ENCODE peak calls at places on chromosomes 16 and 17, in five cellular contexts. One of them, this sample, is unnamed.

GRCh38 chr17:77737442-77738265 is 220.8 kb upstream of the TNRC6C start:
- DNase-seq in fibroblast of mammary gland: no peak
- DNase-seq in H7: peak; percentile 52
- DNase-seq in activated CD8-positive, alpha-beta memory T cell treated with anti-CD3 and anti-CD28 coated beads, Interleukin-2, amount 50 U/mL, for 48 hours: peak; percentile 35
- DNase-seq in neural crest cell: no peak
- DNase-seq in this sample: no peak

GRCh38 chr17:73342057-73342522 is 30.3 kb upstream of the CDC42EP4 start:
- DNase-seq in fibroblast of mammary gland: peak; percentile 69
- DNase-seq in H7: peak; percentile 92
- DNase-seq in activated CD8-positive, alpha-beta memory T cell treated with anti-CD3 and anti-CD28 coated beads, Interleukin-2, amount 50 U/mL, for 48 hours: no peak
- DNase-seq in neural crest cell: peak; percentile 41
- DNase-seq in this sample: no peak

GRCh38 chr16:15533386-15533785 is 99.0 kb downstream of the BMERB1 start:
- DNase-seq in fibroblast of mammary gland: no peak
- DNase-seq in H7: peak; percentile 88
- DNase-seq in activated CD8-positive, alpha-beta memory T cell treated with anti-CD3 and anti-CD28 coated beads, Interleukin-2, amount 50 U/mL, for 48 hours: no peak
- DNase-seq in neural crest cell: no peak
- DNase-seq in this sample: no peak

GRCh38 chr16:3364774-3365427 is 9.2 kb downstream of the OR2C1 start:
- DNase-seq in fibroblast of mammary gland: peak; percentile 96
- DNase-seq in H7: peak; percentile 30
- DNase-seq in activated CD8-positive, alpha-beta memory T cell treated with anti-CD3 and anti-CD28 coated beads, Interleukin-2, amount 50 U/mL, for 48 hours: peak; percentile 88
- DNase-seq in neural crest cell: no peak
- DNase-seq in this sample: no peak

GRCh38 chr17:48043171-48043570 is 5.0 kb upstream of the NFE2L1 start:
- DNase-seq in fibroblast of mammary gland: peak; percentile 43
- DNase-seq in H7: no peak
- DNase-seq in activated CD8-positive, alpha-beta memory T cell treated with anti-CD3 and anti-CD28 coated beads, Interleukin-2, amount 50 U/mL, for 48 hours: no peak
- DNase-seq in neural crest cell: no peak
- DNase-seq in this sample: peak; percentile 41

GRCh38 chr17:10135539-10136257 is 62.7 kb downstream of the GAS7 start:
- DNase-seq in fibroblast of mammary gland: peak; percentile 92
- DNase-seq in H7: no peak
- DNase-seq in activated CD8-positive, alpha-beta memory T cell treated with anti-CD3 and anti-CD28 coated beads, Interleukin-2, amount 50 U/mL, for 48 hours: no peak
- DNase-seq in neural crest cell: no peak
- DNase-seq in this sample: no peak

GRCh38 chr17:81858967-81859905 is 1.1 kb downstream of the P4HB start:
- DNase-seq in fibroblast of mammary gland: peak; percentile 30
- DNase-seq in H7: peak; percentile 20
- DNase-seq in activated CD8-positive, alpha-beta memory T cell treated with anti-CD3 and anti-CD28 coated beads, Interleukin-2, amount 50 U/mL, for 48 hours: no peak
- DNase-seq in neural crest cell: no peak
- DNase-seq in this sample: no peak

GRCh38 chr16:73095142-73095791 is 47.3 kb upstream of the ZFHX3 start:
- DNase-seq in fibroblast of mammary gland: no peak
- DNase-seq in H7: no peak
- DNase-seq in activated CD8-positive, alpha-beta memory T cell treated with anti-CD3 and anti-CD28 coated beads, Interleukin-2, amount 50 U/mL, for 48 hours: no peak
- DNase-seq in neural crest cell: no peak
- DNase-seq in this sample: no peak

GRCh38 chr16:22727285-22728166 is 86.4 kb upstream of the HS3ST2 start:
- DNase-seq in fibroblast of mammary gland: no peak
- DNase-seq in H7: no peak
- DNase-seq in activated CD8-positive, alpha-beta memory T cell treated with anti-CD3 and anti-CD28 coated beads, Interleukin-2, amount 50 U/mL, for 48 hours: no peak
- DNase-seq in neural crest cell: no peak
- DNase-seq in this sample: no peak

GRCh38 chr17:15914400-15915165 is 30.3 kb upstream of the ADORA2B start:
- DNase-seq in fibroblast of mammary gland: peak; percentile 74
- DNase-seq in H7: no peak
- DNase-seq in activated CD8-positive, alpha-beta memory T cell treated with anti-CD3 and anti-CD28 coated beads, Interleukin-2, amount 50 U/mL, for 48 hours: no peak
- DNase-seq in neural crest cell: no peak
- DNase-seq in this sample: no peak

GRCh38 chr16:29310852-29311314 is 95.6 kb downstream of the NPIPB11 start:
- DNase-seq in fibroblast of mammary gland: peak; percentile 67
- DNase-seq in H7: no peak
- DNase-seq in activated CD8-positive, alpha-beta memory T cell treated with anti-CD3 and anti-CD28 coated beads, Interleukin-2, amount 50 U/mL, for 48 hours: no peak
- DNase-seq in neural crest cell: no peak
- DNase-seq in this sample: no peak

GRCh38 chr17:81958633-81959342 is 2.2 kb downstream of the NOTUM start:
- DNase-seq in fibroblast of mammary gland: no peak
- DNase-seq in H7: no peak
- DNase-seq in activated CD8-positive, alpha-beta memory T cell treated with anti-CD3 and anti-CD28 coated beads, Interleukin-2, amount 50 U/mL, for 48 hours: no peak
- DNase-seq in neural crest cell: no peak
- DNase-seq in this sample: no peak

GRCh38 chr16:85369741-85370528 is 243.2 kb upstream of the GSE1 start:
- DNase-seq in fibroblast of mammary gland: peak; percentile 32
- DNase-seq in H7: peak; percentile 97
- DNase-seq in activated CD8-positive, alpha-beta memory T cell treated with anti-CD3 and anti-CD28 coated beads, Interleukin-2, amount 50 U/mL, for 48 hours: peak; percentile 86
- DNase-seq in neural crest cell: peak; percentile 76
- DNase-seq in this sample: peak; percentile 21

GRCh38 chr17:13952252-13952721 is 117.0 kb upstream of the COX10 start:
- DNase-seq in fibroblast of mammary gland: peak; percentile 16
- DNase-seq in H7: no peak
- DNase-seq in activated CD8-positive, alpha-beta memory T cell treated with anti-CD3 and anti-CD28 coated beads, Interleukin-2, amount 50 U/mL, for 48 hours: no peak
- DNase-seq in neural crest cell: no peak
- DNase-seq in this sample: no peak

GRCh38 chr16:51317575-51317974 is 166.5 kb upstream of the SALL1 start:
- DNase-seq in fibroblast of mammary gland: no peak
- DNase-seq in H7: no peak
- DNase-seq in activated CD8-positive, alpha-beta memory T cell treated with anti-CD3 and anti-CD28 coated beads, Interleukin-2, amount 50 U/mL, for 48 hours: no peak
- DNase-seq in neural crest cell: no peak
- DNase-seq in this sample: no peak

GRCh38 chr16:19068237-19068815 is 912 bp downstream of the COQ7 start:
- DNase-seq in fibroblast of mammary gland: no peak
- DNase-seq in H7: no peak
- DNase-seq in activated CD8-positive, alpha-beta memory T cell treated with anti-CD3 and anti-CD28 coated beads, Interleukin-2, amount 50 U/mL, for 48 hours: no peak
- DNase-seq in neural crest cell: no peak
- DNase-seq in this sample: no peak

GRCh38 chr16:17335826-17336492 is 134.8 kb downstream of the XYLT1 start:
- DNase-seq in fibroblast of mammary gland: no peak
- DNase-seq in H7: no peak
- DNase-seq in activated CD8-positive, alpha-beta memory T cell treated with anti-CD3 and anti-CD28 coated beads, Interleukin-2, amount 50 U/mL, for 48 hours: no peak
- DNase-seq in neural crest cell: no peak
- DNase-seq in this sample: no peak

GRCh38 chr17:70653850-70654249 is 484.5 kb downstream of the KCNJ2 start:
- DNase-seq in fibroblast of mammary gland: no peak
- DNase-seq in H7: no peak
- DNase-seq in activated CD8-positive, alpha-beta memory T cell treated with anti-CD3 and anti-CD28 coated beads, Interleukin-2, amount 50 U/mL, for 48 hours: no peak
- DNase-seq in neural crest cell: no peak
- DNase-seq in this sample: no peak

GRCh38 chr17:8894673-8895578 is 27.5 kb upstream of the PIK3R6 start:
- DNase-seq in fibroblast of mammary gland: peak; percentile 77
- DNase-seq in H7: peak; percentile 84
- DNase-seq in activated CD8-positive, alpha-beta memory T cell treated with anti-CD3 and anti-CD28 coated beads, Interleukin-2, amount 50 U/mL, for 48 hours: peak; percentile 58
- DNase-seq in neural crest cell: peak; percentile 59
- DNase-seq in this sample: peak; percentile 69

GRCh38 chr17:7881655-7882054 is 6.9 kb upstream of the CHD3 start:
- DNase-seq in fibroblast of mammary gland: no peak
- DNase-seq in H7: no peak
- DNase-seq in activated CD8-positive, alpha-beta memory T cell treated with anti-CD3 and anti-CD28 coated beads, Interleukin-2, amount 50 U/mL, for 48 hours: no peak
- DNase-seq in neural crest cell: no peak
- DNase-seq in this sample: no peak

GRCh38 chr17:66944365-66945203 is 19.9 kb upstream of the CACNG4 start:
- DNase-seq in fibroblast of mammary gland: no peak
- DNase-seq in H7: no peak
- DNase-seq in activated CD8-positive, alpha-beta memory T cell treated with anti-CD3 and anti-CD28 coated beads, Interleukin-2, amount 50 U/mL, for 48 hours: no peak
- DNase-seq in neural crest cell: no peak
- DNase-seq in this sample: no peak

GRCh38 chr16:83227336-83227735 is 580.4 kb upstream of the HSBP1 start:
- DNase-seq in fibroblast of mammary gland: no peak
- DNase-seq in H7: no peak
- DNase-seq in activated CD8-positive, alpha-beta memory T cell treated with anti-CD3 and anti-CD28 coated beads, Interleukin-2, amount 50 U/mL, for 48 hours: no peak
- DNase-seq in neural crest cell: no peak
- DNase-seq in this sample: no peak

GRCh38 chr16:69132424-69133252 is at the start of the genes CHTF8 and UTP4:
- DNase-seq in fibroblast of mammary gland: peak; percentile 70
- DNase-seq in H7: peak; percentile 93
- DNase-seq in activated CD8-positive, alpha-beta memory T cell treated with anti-CD3 and anti-CD28 coated beads, Interleukin-2, amount 50 U/mL, for 48 hours: peak; percentile 93
- DNase-seq in neural crest cell: peak; percentile 79
- DNase-seq in this sample: peak; percentile 79

GRCh38 chr16:3095869-3096268 is 3.2 kb downstream of the ZSCAN10 start:
- DNase-seq in fibroblast of mammary gland: peak; percentile 24
- DNase-seq in H7: peak; percentile 80
- DNase-seq in activated CD8-positive, alpha-beta memory T cell treated with anti-CD3 and anti-CD28 coated beads, Interleukin-2, amount 50 U/mL, for 48 hours: peak; percentile 72
- DNase-seq in neural crest cell: no peak
- DNase-seq in this sample: peak; percentile 13

GRCh38 chr17:74198694-74199093 is 4.8 kb upstream of the RPL38 start:
- DNase-seq in fibroblast of mammary gland: no peak
- DNase-seq in H7: no peak
- DNase-seq in activated CD8-positive, alpha-beta memory T cell treated with anti-CD3 and anti-CD28 coated beads, Interleukin-2, amount 50 U/mL, for 48 hours: peak; percentile 47
- DNase-seq in neural crest cell: no peak
- DNase-seq in this sample: no peak

GRCh38 chr17:29084476-29085148 is 41.7 kb downstream of the PIPOX start:
- DNase-seq in fibroblast of mammary gland: no peak
- DNase-seq in H7: peak; percentile 79
- DNase-seq in activated CD8-positive, alpha-beta memory T cell treated with anti-CD3 and anti-CD28 coated beads, Interleukin-2, amount 50 U/mL, for 48 hours: no peak
- DNase-seq in neural crest cell: no peak
- DNase-seq in this sample: no peak

GRCh38 chr16:64469906-64470702 is 651.8 kb downstream of the CDH11 start:
- DNase-seq in fibroblast of mammary gland: no peak
- DNase-seq in H7: no peak
- DNase-seq in activated CD8-positive, alpha-beta memory T cell treated with anti-CD3 and anti-CD28 coated beads, Interleukin-2, amount 50 U/mL, for 48 hours: no peak
- DNase-seq in neural crest cell: no peak
- DNase-seq in this sample: no peak

GRCh38 chr17:40564883-40565744 is at the start of gene CCR7:
- DNase-seq in fibroblast of mammary gland: no peak
- DNase-seq in H7: no peak
- DNase-seq in activated CD8-positive, alpha-beta memory T cell treated with anti-CD3 and anti-CD28 coated beads, Interleukin-2, amount 50 U/mL, for 48 hours: peak; percentile 91
- DNase-seq in neural crest cell: no peak
- DNase-seq in this sample: peak; percentile 56

GRCh38 chr16:72963921-72964320 is 84.0 kb downstream of the ZFHX3 start:
- DNase-seq in fibroblast of mammary gland: peak; percentile 18
- DNase-seq in H7: no peak
- DNase-seq in activated CD8-positive, alpha-beta memory T cell treated with anti-CD3 and anti-CD28 coated beads, Interleukin-2, amount 50 U/mL, for 48 hours: no peak
- DNase-seq in neural crest cell: no peak
- DNase-seq in this sample: peak; percentile 49

GRCh38 chr17:27106982-27107360 is 186.9 kb upstream of the WSB1 start:
- DNase-seq in fibroblast of mammary gland: no peak
- DNase-seq in H7: no peak
- DNase-seq in activated CD8-positive, alpha-beta memory T cell treated with anti-CD3 and anti-CD28 coated beads, Interleukin-2, amount 50 U/mL, for 48 hours: no peak
- DNase-seq in neural crest cell: no peak
- DNase-seq in this sample: no peak

GRCh38 chr17:44533533-44534246 is 23.6 kb upstream of the FZD2 start:
- DNase-seq in fibroblast of mammary gland: peak; percentile 82
- DNase-seq in H7: peak; percentile 96
- DNase-seq in activated CD8-positive, alpha-beta memory T cell treated with anti-CD3 and anti-CD28 coated beads, Interleukin-2, amount 50 U/mL, for 48 hours: peak; percentile 99
- DNase-seq in neural crest cell: peak; percentile 99
- DNase-seq in this sample: peak; percentile 76

GRCh38 chr16:24102120-24102740 is 153.9 kb upstream of the CACNG3 start:
- DNase-seq in fibroblast of mammary gland: no peak
- DNase-seq in H7: peak; percentile 33
- DNase-seq in activated CD8-positive, alpha-beta memory T cell treated with anti-CD3 and anti-CD28 coated beads, Interleukin-2, amount 50 U/mL, for 48 hours: no peak
- DNase-seq in neural crest cell: no peak
- DNase-seq in this sample: no peak

This sample was measured in SW480.